ENCODE peak calls at places on chromosomes 4 and X, in four cellular contexts. F is activated CD4-positive, CD25-positive, alpha-beta regulatory T cell; G is cardiac septum; X is activated naive CD4-positive, alpha-beta T cell treated with anti-CD3 and anti-CD28 coated beads, Interleukin-2, amount 10 ng/mL, durations not matched to agents 7 days and 5 days. S is an unnamed sample.

GRCh38 chr4:53235547-53235946 is 130.3 kb downstream of the SCFD2 start:
- DNase-seq in F (no peak), G (no peak), X (no peak), S (no peak)

GRCh38 chr4:86152454-86152853 is 207.4 kb downstream of the MAPK10 start:
- DNase-seq in F (no peak), G (no peak), X (no peak), S (no peak)

GRCh38 chrX:153765138-153766079 is 1.4 kb downstream of the PLXNB3 start:
- DNase-seq in F (no peak), G (no peak), X (no peak), S (no peak)

GRCh38 chr4:8396762-8397406 is 43.6 kb downstream of the ACOX3 start:
- DNase-seq in F (no peak), G (no peak), X (no peak), S (no peak)

GRCh38 chr4:100736651-100737450 is 219.0 kb upstream of the EMCN start:
- DNase-seq in F (no peak), G (no peak), X (no peak), S (no peak)

GRCh38 chrX:20461576-20461975 is 194.9 kb upstream of the RPS6KA3 start:
- DNase-seq in F (no peak), G (no peak), X (no peak), S (no peak)

GRCh38 chrX:139795196-139795595 is 87.2 kb upstream of the MCF2 start:
- DNase-seq in F (no peak), G (no peak), X (no peak), S (no peak)

GRCh38 chrX:108299101-108299591 is 139.1 kb downstream of the COL4A6 start:
- DNase-seq in F (no peak), G (no peak), X (no peak), S (peak; percentile 22)

GRCh38 chr4:122621010-122621616 is at the start of gene IL21:
- DNase-seq in F (no peak), G (no peak), X (no peak), S (no peak)

GRCh38 chr4:7194251-7195137 is 2.2 kb downstream of the SORCS2 start:
- DNase-seq in F (no peak), G (peak; percentile 77), X (peak; percentile 35), S (peak; percentile 15)

GRCh38 chrX:19513383-19513782 is 1.9 kb downstream of the MAP3K15 start:
- DNase-seq in F (no peak), G (no peak), X (no peak), S (no peak)

GRCh38 chr4:110487873-110488272 is 11.9 kb downstream of the ENPEP start:
- DNase-seq in F (no peak), G (no peak), X (no peak), S (no peak)

GRCh38 chr4:183437452-183437851 is 7.0 kb upstream of the CDKN2AIP start:
- DNase-seq in F (no peak), G (no peak), X (no peak), S (no peak)

GRCh38 chrX:15468036-15468435 is 25.1 kb downstream of the PIR start:
- DNase-seq in F (no peak), G (no peak), X (no peak), S (no peak)

GRCh38 chr4:147535161-147535560 is 54.3 kb downstream of the EDNRA start:
- DNase-seq in F (no peak), G (no peak), X (no peak), S (no peak)

GRCh38 chr4:39514888-39515401 is 12.3 kb downstream of the UGDH start:
- DNase-seq in F (no peak), G (no peak), X (no peak), S (no peak)

GRCh38 chr4:106707776-106708603 is 328.1 kb downstream of the DKK2 start:
- DNase-seq in F (no peak), G (no peak), X (no peak), S (no peak)

GRCh38 chrX:1153940-1154339 is 58.5 kb downstream of the CRLF2 start:
- DNase-seq in F (no peak), G (no peak), X (no peak), S (no peak)

GRCh38 chr4:150217192-150217591 is 138.9 kb downstream of the DCLK2 start:
- DNase-seq in F (no peak), G (no peak), X (no peak), S (no peak)

GRCh38 chrX:120604359-120604782 is 470 bp downstream of the MCTS1 start:
- DNase-seq in F (no peak), G (no peak), X (peak; percentile 54), S (peak; percentile 49)

GRCh38 chr4:174084542-174084941 is 198.9 kb downstream of the FBXO8 start:
- DNase-seq in F (no peak), G (no peak), X (no peak), S (no peak)

GRCh38 chr4:173680278-173680677 is 150.2 kb upstream of the HAND2 start:
- DNase-seq in F (no peak), G (no peak), X (no peak), S (no peak)

GRCh38 chr4:114208747-114209146 is 229.3 kb upstream of the ARSJ start:
- DNase-seq in F (no peak), G (no peak), X (no peak), S (no peak)

GRCh38 chr4:945274-946102 is 13.2 kb downstream of the TMEM175 start:
- DNase-seq in F (no peak), G (no peak), X (no peak), S (no peak)

GRCh38 chrX:45783002-45783401 is 582.3 kb upstream of the DIPK2B start:
- DNase-seq in F (no peak), G (no peak), X (no peak), S (no peak)

GRCh38 chr4:1406946-1407656 is 859 bp upstream of the NKX1-1 start:
- DNase-seq in F (no peak), G (peak; percentile 33), X (no peak), S (no peak)

GRCh38 chr4:102730968-102731533 is 29.7 kb downstream of the MANBA start:
- DNase-seq in F (no peak), G (no peak), X (no peak), S (no peak)

GRCh38 chr4:110840221-110840654 is 217.4 kb upstream of the PITX2 start:
- DNase-seq in F (no peak), G (no peak), X (no peak), S (no peak)

GRCh38 chrX:129777218-129777768 is 2.5 kb upstream of the SASH3 start:
- DNase-seq in F (peak; percentile 6), G (peak; percentile 90), X (peak; percentile 83), S (peak; percentile 86)

GRCh38 chr4:88661724-88662123 is 35.9 kb downstream of the NAP1L5 start:
- DNase-seq in F (no peak), G (no peak), X (no peak), S (no peak)

GRCh38 chr4:155522201-155522600 is 144.4 kb upstream of the GUCY1A1 start:
- DNase-seq in F (no peak), G (no peak), X (no peak), S (no peak)

GRCh38 chr4:176435891-176436499 is 116.2 kb downstream of the SPCS3 start:
- DNase-seq in F (no peak), G (no peak), X (no peak), S (no peak)